ENCODE peak calls at places on chromosomes 3 and 15, in four cellular contexts. R, S, B and K are unnamed samples.

GRCh38 chr3:58353722-58354553 is 21.2 kb downstream of the PXK start:
- DNase-seq in S (no peak), R (no peak), B (no peak), K (no peak)

GRCh38 chr3:63791974-63792373 is 27.1 kb upstream of the C3orf49 start:
- DNase-seq in S (no peak), R (no peak), B (no peak), K (no peak)

GRCh38 chr3:36447063-36447462 is 66.8 kb downstream of the STAC start:
- DNase-seq in S (no peak), B (no peak), R (peak; percentile 3), K (no peak)

GRCh38 chr3:80285370-80285769 is 517.6 kb upstream of the ROBO1 start:
- DNase-seq in R (no peak), S (no peak), B (no peak), K (peak; percentile 23)

GRCh38 chr3:186109897-186110803 is 1.3 kb upstream of the ETV5 start:
- DNase-seq in R (no peak), S (peak; percentile 34), B (no peak), K (no peak)

GRCh38 chr3:128301186-128302023 is 148.1 kb downstream of the EEFSEC start:
- DNase-seq in B (no peak), S (no peak), R (no peak), K (no peak)

GRCh38 chr15:54035616-54036015 is 57.4 kb downstream of the UNC13C start:
- DNase-seq in B (no peak), R (no peak), S (no peak), K (no peak)

GRCh38 chr15:74134387-74135027 is 4.1 kb downstream of the ISLR2 start:
- DNase-seq in S (no peak), R (no peak), B (no peak), K (no peak)

GRCh38 chr15:55823191-55823670 is 80.3 kb upstream of the PRTG start:
- DNase-seq in R (no peak), S (no peak), B (no peak), K (peak; percentile 36)

GRCh38 chr15:73881539-73882320 is 8.4 kb downstream of the TBC1D21 start:
- DNase-seq in S (no peak), R (no peak), B (no peak), K (no peak)

GRCh38 chr3:72289708-72290104 is 504.8 kb upstream of the PROK2 start:
- DNase-seq in R (no peak), S (no peak), B (no peak), K (no peak)

GRCh38 chr3:123637131-123637530 is 52.3 kb upstream of the HACD2 start:
- DNase-seq in R (no peak), S (no peak), B (no peak), K (no peak)

GRCh38 chr3:3200632-3201212 is 21.2 kb upstream of the CRBN start:
- DNase-seq in R (peak; percentile 71), B (peak; percentile 12), S (peak; percentile 19), K (peak; percentile 16)

GRCh38 chr3:72312339-72312738 is 527.4 kb upstream of the PROK2 start:
- DNase-seq in B (peak; percentile 26), S (no peak), R (no peak), K (no peak)

GRCh38 chr15:47035756-47036155 is 681.5 kb upstream of the SEMA6D start:
- DNase-seq in B (no peak), S (no peak), R (no peak), K (no peak)

DNA sequence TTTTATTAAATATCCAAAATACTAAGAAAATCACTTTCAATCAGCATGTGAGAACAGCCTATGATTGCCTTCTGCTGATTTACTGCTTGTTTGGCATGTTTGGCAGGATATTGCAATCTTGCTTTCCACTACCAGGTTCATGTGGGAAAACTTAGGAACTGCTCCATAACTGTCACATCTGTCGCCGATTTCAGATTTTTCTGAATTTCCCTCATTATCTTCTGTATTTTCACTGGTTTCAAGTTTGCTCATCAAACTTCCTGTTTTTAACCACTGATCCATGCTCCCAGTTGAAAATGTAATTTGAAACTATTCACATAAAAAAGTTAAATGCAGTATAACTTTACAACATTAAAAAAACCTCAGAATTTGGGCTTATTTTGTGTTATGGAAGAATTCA is 93.0 kb downstream of the NFKBIZ start:
- DNase-seq in B (no peak), S (no peak), R (no peak), K (no peak)
- TF ChIP-seq FOXM1 in B (peak; percentile 81), S (no peak), R (no peak), K (no peak)

DNA sequence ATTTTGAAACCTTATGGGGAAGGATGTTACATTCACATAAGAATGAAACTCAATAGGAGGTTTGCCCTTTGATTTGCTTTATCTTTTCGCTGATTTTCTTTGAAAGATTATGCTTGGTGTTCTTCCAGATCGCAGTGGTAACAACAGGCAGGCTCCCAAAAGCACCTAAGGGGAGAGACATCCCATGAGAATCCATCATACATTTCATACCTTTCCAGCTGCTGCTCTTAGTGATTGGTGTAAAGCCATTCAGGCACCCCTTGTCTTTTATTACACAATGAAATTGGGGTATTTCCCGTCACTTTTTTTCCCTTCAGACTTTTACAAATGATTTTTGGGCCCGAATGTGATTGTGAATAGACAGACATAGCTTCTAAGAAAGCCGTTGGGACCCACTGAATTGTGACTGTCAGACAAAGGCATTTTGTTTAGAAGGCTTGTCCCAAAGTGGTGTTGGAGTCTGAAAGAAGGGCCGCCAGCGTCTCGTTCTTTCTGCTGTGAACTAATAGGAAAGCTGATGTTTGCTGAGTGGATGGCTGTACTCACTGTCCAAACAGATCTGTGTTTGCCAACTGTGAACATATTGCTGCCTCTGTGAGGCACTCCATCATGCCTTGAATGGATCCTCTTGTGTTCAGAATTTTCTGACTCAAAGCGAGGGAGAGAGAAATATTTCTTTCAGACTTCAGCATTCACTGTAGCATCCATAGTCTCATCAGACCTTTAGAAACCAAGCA is 164.3 kb downstream of the FNDC3B start:
- DNase-seq in R (peak; percentile 98), B (no peak), S (no peak), K (no peak)
- TF ChIP-seq TARDBP in R (no peak), B (no peak), S (no peak), K (no peak)

GRCh38 chr15:69668049-69668705 is 215.6 kb downstream of the RPLP1 start:
- DNase-seq in S (no peak), B (peak; percentile 17), R (no peak), K (no peak)

GRCh38 chr15:69666441-69666882 is 213.8 kb downstream of the RPLP1 start:
- DNase-seq in S (no peak), B (no peak), R (no peak), K (no peak)

GRCh38 chr15:69666921-69667811 is 214.5 kb downstream of the RPLP1 start:
- DNase-seq in S (no peak), R (no peak), B (peak; percentile 89), K (no peak)

GRCh38 chr15:69665641-69666091 is 213.0 kb downstream of the RPLP1 start:
- DNase-seq in B (no peak), S (no peak), R (no peak), K (no peak)

DNA sequence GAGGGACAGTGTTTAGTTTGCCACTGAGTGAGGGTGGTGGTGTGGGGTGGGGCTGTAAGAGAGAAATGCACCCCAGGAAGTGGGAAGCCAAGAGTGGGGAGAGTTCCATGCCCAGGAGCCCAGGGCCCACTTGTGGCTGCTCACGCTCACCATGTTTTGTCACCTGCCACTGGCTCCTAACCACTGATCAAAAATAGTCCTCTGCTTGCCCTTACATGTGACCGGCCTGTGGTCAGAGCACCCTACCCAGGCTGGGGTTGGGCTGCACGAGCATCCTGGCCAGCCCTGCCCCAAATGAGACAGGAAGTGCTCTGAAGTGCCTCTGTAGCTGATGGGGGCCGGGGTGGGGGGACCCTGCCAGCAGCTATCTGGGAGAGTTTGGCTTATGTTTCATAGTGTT is 216.3 kb downstream of the RPLP1 start:
- DNase-seq in B (peak; percentile 82), S (no peak), R (no peak), K (no peak)
- TF ChIP-seq FOXM1 in B (no peak), S (no peak), R (no peak), K (no peak)

GRCh38 chr15:91224750-91225380 is 124.8 kb downstream of the SV2B start:
- DNase-seq in R (peak; percentile 25), S (peak; percentile 48), B (peak; percentile 5), K (peak; percentile 71)
- TF ChIP-seq TARDBP in R (no peak), S (no peak), B (no peak), K (no peak)

GRCh38 chr15:38024293-38025091 is 90.1 kb downstream of the TMCO5A start:
- DNase-seq in S (no peak), B (no peak), R (no peak), K (no peak)

GRCh38 chr15:38030609-38031008 is 96.2 kb downstream of the TMCO5A start:
- DNase-seq in B (no peak), S (no peak), R (no peak), K (no peak)

GRCh38 chr15:38029741-38030140 is 95.3 kb downstream of the TMCO5A start:
- DNase-seq in S (no peak), B (no peak), R (no peak), K (no peak)

DNA sequence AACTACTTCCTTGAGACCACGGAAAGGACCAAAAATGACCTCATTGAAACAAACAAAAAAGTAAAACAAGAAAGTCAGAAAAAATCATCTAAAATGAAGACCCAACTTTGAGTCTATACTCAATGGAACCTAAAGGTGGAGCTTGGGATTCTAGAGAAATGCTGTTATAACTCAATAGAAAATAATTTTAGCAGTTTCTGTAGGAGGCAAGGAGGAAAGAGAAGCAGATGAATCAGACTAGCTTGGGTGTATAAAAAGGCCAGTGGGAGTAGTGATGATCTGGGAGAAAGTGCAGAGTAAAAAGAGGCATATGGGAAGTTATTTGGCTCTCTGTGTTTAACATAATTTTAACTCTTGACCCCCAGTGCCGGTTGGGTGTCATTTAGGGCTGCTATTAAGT is 94.4 kb downstream of the TMCO5A start:
- DNase-seq in R (no peak), S (no peak), B (no peak), K (no peak)
- TF ChIP-seq FOXM1 in R (no peak), S (no peak), B (no peak), K (no peak)